ENCODE peak calls at places on chromosome 3, in four cellular contexts. D, W, H and V are unnamed samples.

GRCh38 chr3:186298876-186299275 is 63.2 kb downstream of the DGKG start:
- DNase-seq in D (no peak), H (no peak), W (no peak), V (no peak)

GRCh38 chr3:43185656-43186375 is 79.9 kb upstream of the POMGNT2 start:
- DNase-seq in W (peak), H (no peak), D (no peak), V (no peak)

GRCh38 chr3:126441256-126441880 is 34.3 kb downstream of the ZXDC start:
- DNase-seq in W (no peak), H (no peak), D (no peak), V (no peak)

GRCh38 chr3:66904816-66905543 is 93.1 kb upstream of the KBTBD8 start:
- DNase-seq in W (no peak), H (no peak), D (no peak), V (no peak)

GRCh38 chr3:20405731-20406130 is 219.7 kb upstream of the SGO1 start:
- DNase-seq in W (no peak), D (no peak), H (no peak), V (no peak)

GRCh38 chr3:183193762-183194701 is 31.5 kb upstream of the LAMP3 start:
- DNase-seq in H (no peak), W (no peak), D (no peak), V (no peak)

GRCh38 chr3:161558256-161558655 is 61.6 kb downstream of the OTOL1 start:
- DNase-seq in D (no peak), W (no peak), H (no peak), V (no peak)

GRCh38 chr3:122572940-122573412 is 4.5 kb upstream of the PARP15 start:
- DNase-seq in W (peak), D (no peak), H (peak), V (no peak)

GRCh38 chr3:101479022-101479421 is 34.0 kb downstream of the SENP7 start:
- DNase-seq in D (no peak), W (no peak), H (no peak), V (no peak)

GRCh38 chr3:157608006-157608405 is 104.8 kb upstream of the VEPH1 start:
- DNase-seq in W (no peak), H (no peak), D (no peak), V (no peak)

GRCh38 chr3:157605356-157605755 is 102.1 kb upstream of the VEPH1 start:
- DNase-seq in D (no peak), H (no peak), W (no peak), V (no peak)

GRCh38 chr3:157614896-157615295 is 111.7 kb upstream of the VEPH1 start:
- DNase-seq in D (no peak), H (no peak), W (no peak), V (no peak)

GRCh38 chr3:157606392-157607197 is 103.4 kb upstream of the VEPH1 start:
- DNase-seq in W (peak), H (peak), D (peak), V (peak)

GRCh38 chr3:157611176-157611575 is 108.0 kb upstream of the VEPH1 start:
- DNase-seq in H (no peak), D (no peak), W (no peak), V (no peak)
- TF ChIP-seq CTCF in H (no peak), D (no peak), W (no peak), V (no peak)

GRCh38 chr3:53243785-53244184 is 12.0 kb downstream of the TKT start:
- DNase-seq in D (no peak), W (no peak), H (no peak), V (no peak)

GRCh38 chr3:53244281-53244680 is 11.5 kb downstream of the TKT start:
- DNase-seq in H (no peak), W (no peak), D (no peak), V (no peak)

GRCh38 chr3:53242155-53242554 is 13.7 kb downstream of the TKT start:
- DNase-seq in H (no peak), W (no peak), D (no peak), V (no peak)

GRCh38 chr3:53242642-53243041 is 13.2 kb downstream of the TKT start:
- DNase-seq in W (peak), H (no peak), D (no peak), V (no peak)

DNA sequence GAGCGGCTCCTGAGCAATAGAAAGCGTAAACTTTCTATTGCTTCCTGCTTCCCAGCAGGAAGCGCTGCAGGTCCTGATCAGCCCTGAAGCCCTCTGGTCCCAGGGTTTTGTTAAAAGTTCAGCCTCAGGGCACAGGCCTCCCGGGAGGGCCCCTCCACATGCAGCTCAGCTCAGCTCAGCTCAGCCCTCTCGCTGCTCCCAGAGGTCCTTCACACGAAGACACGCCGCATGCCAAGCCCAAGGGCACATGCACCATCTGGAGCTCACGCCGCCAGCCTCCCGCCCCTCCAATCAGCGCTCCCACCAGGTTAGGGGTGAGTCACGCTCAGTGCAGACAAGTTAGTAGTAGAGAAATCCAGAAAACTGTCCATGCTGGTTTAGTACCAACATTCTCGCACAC is 12.7 kb downstream of the TKT start:
- DNase-seq in D (no peak), H (peak), W (peak), V (no peak)
- TF ChIP-seq CTCF in D (no peak), H (no peak), W (no peak), V (no peak)

GRCh38 chr3:147120029-147120428 is 286.3 kb downstream of the ZIC4 start:
- DNase-seq in H (peak), D (no peak), W (peak), V (no peak)
- TF ChIP-seq CTCF in H (peak), D (peak), W (peak), V (no peak)

GRCh38 chr3:51391075-51391565 is at the start of gene RBM15B:
- DNase-seq in W (peak), D (peak), H (peak), V (peak)

GRCh38 chr3:51389423-51390183 is 1.5 kb upstream of the RBM15B start:
- DNase-seq in W (peak), H (peak), D (peak), V (peak)

GRCh38 chr3:51390186-51390585 is 899 bp upstream of the RBM15B start:
- DNase-seq in D (no peak), W (no peak), H (no peak), V (no peak)

GRCh38 chr3:51391566-51392300 is 648 bp downstream of the RBM15B start:
- DNase-seq in W (no peak), D (no peak), H (no peak), V (no peak)

DNA sequence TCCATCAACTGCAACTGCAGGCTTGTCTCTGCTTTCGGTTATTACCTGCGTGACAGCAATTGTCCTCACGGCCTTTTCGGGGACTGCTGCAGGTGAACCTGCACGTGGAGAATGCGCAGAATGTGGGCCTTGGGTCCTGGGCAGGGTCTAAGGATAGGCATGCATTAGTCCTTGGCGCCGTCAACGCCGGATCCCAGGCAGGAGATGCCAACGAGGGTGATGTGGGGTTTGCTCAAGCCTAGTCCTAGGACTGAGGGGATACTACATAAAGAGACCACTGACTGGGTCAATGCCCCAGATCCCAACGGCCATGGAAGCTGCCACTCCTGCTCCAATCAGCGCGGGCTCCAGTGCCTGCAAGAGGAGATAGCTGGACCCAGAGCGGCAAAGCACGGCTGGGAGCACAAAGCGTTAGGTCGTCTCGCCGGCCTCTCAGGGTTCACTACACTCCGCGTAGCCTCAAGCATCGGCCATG is 448 bp upstream of the RBM15B start:
- DNase-seq in H (no peak), W (no peak), D (no peak), V (no peak)
- TF ChIP-seq CTCF in H (no peak), W (no peak), D (no peak), V (no peak)